ENCODE peak calls at places on chromosomes 5 and 9, in six cellular contexts. J is WERI-Rb-1, Z is right lobe of liver, Y is GM06990, E is neuronal stem cell, U is aorta. D is an unnamed sample. For H3K36me3 and H3K27me3, the result is how much of the 10 kb centered on the place peaks cover.

GRCh38 chr5:10594591-10595210 is 30.8 kb downstream of the ANKRD33B start:
- DNase-seq in E (no peak), Y (no peak), J (no peak), U (no peak), Z (no peak), D (no peak)

GRCh38 chr5:177604116-177604521 is 4.2 kb downstream of the B4GALT7 start:
- DNase-seq in Y (no peak), J (no peak), Z (no peak), U (no peak), E (no peak), D (no peak)

GRCh38 chr5:107294151-107294550 is 376.6 kb downstream of the EFNA5 start:
- DNase-seq in J (no peak), Y (peak), Z (no peak), U (no peak), E (no peak), D (no peak)

GRCh38 chr5:177312649-177313181 is 1.0 kb upstream of the MXD3 start:
- DNase-seq in Y (peak), Z (no peak), E (no peak), J (no peak), U (peak), D (peak)

GRCh38 chr9:75146229-75146628 is 57.9 kb downstream of the OSTF1 start:
- DNase-seq in U (no peak), E (no peak), J (no peak), Z (no peak), Y (no peak), D (no peak)

GRCh38 chr5:133690746-133691145 is 78.4 kb upstream of the FSTL4 start:
- DNase-seq in J (no peak), U (peak), Y (no peak), E (no peak), Z (no peak), D (no peak)

GRCh38 chr9:87683751-87684626 is 41.9 kb upstream of the CTSL start:
- DNase-seq in E (no peak), U (no peak), Y (no peak), J (no peak), Z (no peak), D (peak)

GRCh38 chr5:151020304-151021031 is at the start of gene GPX3:
- DNase-seq in Z (peak), U (peak), Y (peak), E (peak), J (peak), D (peak)

GRCh38 chr5:179336126-179336870 is 9.0 kb downstream of the ADAMTS2 start:
- DNase-seq in Z (peak), Y (no peak), J (no peak), E (no peak), U (peak), D (peak)

GRCh38 chr5:38393636-38394035 is 135.3 kb downstream of the EGFLAM start:
- DNase-seq in E (no peak), J (no peak), U (no peak), Z (no peak), Y (no peak), D (no peak)

GRCh38 chr5:157785781-157786180 is 42.3 kb downstream of the LSM11 start:
- DNase-seq in E (no peak), J (no peak), Z (no peak), U (no peak), Y (no peak), D (no peak)

GRCh38 chr5:132002701-132003100 is 8.8 kb downstream of the ACSL6 start:
- DNase-seq in Z (no peak), J (no peak), E (no peak), U (peak), Y (no peak), D (no peak)

GRCh38 chr5:161745392-161745791 is 59.9 kb downstream of the GABRA6 start:
- DNase-seq in E (no peak), Y (no peak), J (no peak), Z (no peak), U (no peak), D (no peak)

GRCh38 chr5:142015781-142016533 is 3.1 kb upstream of the GNPDA1 start:
- DNase-seq in Z (no peak), U (no peak), Y (no peak), J (no peak), E (no peak), D (no peak)

DNA sequence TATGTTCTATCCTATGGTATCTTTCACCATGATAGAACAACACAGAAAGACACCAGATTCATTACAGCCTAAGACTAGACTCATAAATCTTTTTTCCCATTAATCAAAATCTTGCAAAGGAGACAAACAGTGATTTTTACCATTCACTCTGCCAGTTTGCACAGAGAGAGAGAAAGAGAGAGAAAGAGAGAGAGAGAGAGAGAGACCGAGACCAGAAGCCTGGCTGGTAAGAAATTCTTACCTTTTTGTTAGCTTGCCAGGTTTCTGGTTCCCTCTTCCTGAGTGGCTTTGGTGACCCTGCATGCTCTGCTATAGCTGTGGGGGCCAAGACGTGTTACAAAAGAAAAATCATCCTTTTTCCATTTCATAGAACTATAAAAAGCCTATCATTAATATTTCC is 18.6 kb downstream of the TMEM161B start:
- DNase-seq in E (no peak), Z (no peak), J (no peak), U (no peak), Y (no peak), D (no peak)
- H3K4me3 ChIP-seq in E (no peak), Z (no peak), J (no peak), U (no peak), Y (no peak), D (no peak)

GRCh38 chr9:92632641-92633040 is 37.3 kb downstream of the IPPK start:
- DNase-seq in U (peak), Y (no peak), J (no peak), E (no peak), Z (peak), D (no peak)
- H3K36me3 ChIP-seq in U (under half), Y (under half), J (under half), E (under half), Z (under half), D (under half)

GRCh38 chr5:123088031-123088805 is 823 bp upstream of the PRDM6 start:
- DNase-seq in Y (no peak), U (peak), Z (no peak), J (no peak), E (no peak), D (peak)

GRCh38 chr5:123087173-123088030 is 1.6 kb upstream of the PRDM6 start:
- DNase-seq in U (no peak), E (no peak), Y (no peak), Z (no peak), J (peak), D (peak)

GRCh38 chr5:123084730-123085605 is 4.1 kb upstream of the PRDM6 start:
- DNase-seq in Z (no peak), E (no peak), J (no peak), U (no peak), Y (no peak), D (peak)

GRCh38 chr5:123086376-123087055 is 2.5 kb upstream of the PRDM6 start:
- DNase-seq in E (no peak), Y (no peak), J (no peak), U (no peak), Z (no peak), D (peak)

DNA sequence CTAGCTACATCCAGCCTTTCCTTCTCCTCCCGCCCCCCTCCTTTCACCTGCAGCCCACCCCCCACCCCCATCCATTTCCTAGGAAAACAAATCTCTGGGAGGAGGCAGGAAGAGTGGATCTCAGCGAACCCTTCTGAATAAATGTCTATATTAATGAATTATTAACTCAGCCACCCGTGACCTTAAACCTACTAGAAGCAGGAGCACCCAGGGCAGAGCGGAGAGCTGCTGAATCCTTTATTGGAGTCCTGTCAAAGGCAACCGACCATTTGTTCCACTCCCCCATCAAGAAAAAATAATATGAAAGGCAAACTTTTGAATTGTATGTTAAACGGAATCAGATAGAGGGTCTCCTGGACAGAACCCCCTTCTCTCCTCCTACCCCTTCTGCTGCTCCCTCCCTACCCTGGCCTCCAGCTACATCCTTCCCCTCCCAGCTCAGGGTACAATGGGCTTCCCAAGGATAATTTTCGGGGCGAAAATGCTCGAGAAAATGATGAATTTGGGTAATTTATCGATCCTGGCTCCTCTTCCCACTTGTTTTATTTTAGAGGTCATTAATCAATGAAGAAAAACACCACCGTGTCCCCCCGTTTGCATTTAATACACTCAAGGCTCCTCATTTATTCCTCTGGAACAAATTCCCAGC is 3.3 kb upstream of the PRDM6 start:
- DNase-seq in U (no peak), Y (no peak), Z (no peak), J (no peak), E (no peak), D (peak)
- H3K27me3 ChIP-seq in U (under half), Y (under half), Z (under half), J (under half), E (half or more), D (half or more)

GRCh38 chr5:35990941-35991592 is at the start of gene UGT3A1:
- DNase-seq in Z (peak), J (peak), E (peak), U (no peak), Y (no peak), D (peak)
- H3K4me3 ChIP-seq in Z (peak), J (peak), E (peak), U (no peak), Y (no peak), D (peak)

GRCh38 chr9:36878161-36878560 is 155.9 kb downstream of the PAX5 start:
- DNase-seq in E (no peak), U (peak), Z (peak), Y (no peak), J (no peak), D (no peak)
- H3K36me3 ChIP-seq in E (under half), U (under half), Z (under half), Y (under half), J (half or more), D (under half)

GRCh38 chr9:98879958-98880300 is 63.8 kb upstream of the COL15A1 start:
- DNase-seq in Z (no peak), J (no peak), E (no peak), U (no peak), Y (no peak), D (no peak)
- H3K27me3 ChIP-seq in Z (under half), J (under half), E (under half), U (under half), Y (under half), D (under half)

D was measured in H7.